ENCODE peak calls at places on chromosomes 11 and 22, in nine cellular contexts. One of them, this sample, is unnamed.
A peak's percentile ranks its signal among the peaks of the same experiment; 100 is the strongest.

GRCh38 chr22:24728790-24729637 is 45.5 kb downstream of the PIWIL3 start:
- DNase-seq in upper lobe of right lung: no peak
- DNase-seq in psoas muscle: no peak
- DNase-seq in kidney epithelial cell: no peak
- DNase-seq in IMR-90: peak; percentile 74
- DNase-seq in NB4: peak; percentile 75
- DNase-seq in AG10803: no peak
- DNase-seq in brain microvascular endothelial cell: peak; percentile 70
- DNase-seq in pancreas: no peak
- DNase-seq in this sample: peak; percentile 7

GRCh38 chr11:95577716-95578460 is 211.7 kb downstream of the FAM76B start:
- DNase-seq in AG10803: peak; percentile 70
- DNase-seq in brain microvascular endothelial cell: peak; percentile 79
- DNase-seq in upper lobe of right lung: no peak
- DNase-seq in pancreas: no peak
- DNase-seq in IMR-90: peak; percentile 83
- DNase-seq in psoas muscle: no peak
- DNase-seq in NB4: peak; percentile 34
- DNase-seq in kidney epithelial cell: peak; percentile 63
- DNase-seq in this sample: peak; percentile 91

GRCh38 chr11:57424802-57425564 is 1.9 kb downstream of the SLC43A3 start:
- DNase-seq in psoas muscle: peak; percentile 80
- DNase-seq in pancreas: no peak
- DNase-seq in upper lobe of right lung: peak; percentile 82
- DNase-seq in AG10803: peak; percentile 85
- DNase-seq in IMR-90: peak; percentile 95
- DNase-seq in kidney epithelial cell: peak; percentile 91
- DNase-seq in brain microvascular endothelial cell: peak; percentile 87
- DNase-seq in NB4: peak; percentile 99
- DNase-seq in this sample: peak; percentile 84

GRCh38 chr11:12868315-12869073 is 140.6 kb upstream of the RASSF10 start:
- DNase-seq in pancreas: no peak
- DNase-seq in brain microvascular endothelial cell: no peak
- DNase-seq in psoas muscle: no peak
- DNase-seq in kidney epithelial cell: no peak
- DNase-seq in IMR-90: peak; percentile 27
- DNase-seq in upper lobe of right lung: no peak
- DNase-seq in NB4: no peak
- DNase-seq in AG10803: no peak
- DNase-seq in this sample: no peak

GRCh38 chr22:36790648-36791047 is 14.7 kb upstream of the IFT27 start:
- DNase-seq in pancreas: no peak
- DNase-seq in psoas muscle: no peak
- DNase-seq in brain microvascular endothelial cell: no peak
- DNase-seq in IMR-90: no peak
- DNase-seq in upper lobe of right lung: no peak
- DNase-seq in kidney epithelial cell: no peak
- DNase-seq in NB4: no peak
- DNase-seq in AG10803: no peak
- DNase-seq in this sample: no peak

GRCh38 chr11:82631722-82632630 is 101.7 kb downstream of the FAM181B start:
- DNase-seq in NB4: no peak
- DNase-seq in IMR-90: peak; percentile 2
- DNase-seq in upper lobe of right lung: no peak
- DNase-seq in psoas muscle: no peak
- DNase-seq in AG10803: no peak
- DNase-seq in brain microvascular endothelial cell: no peak
- DNase-seq in pancreas: no peak
- DNase-seq in kidney epithelial cell: peak; percentile 19
- DNase-seq in this sample: no peak

GRCh38 chr11:33772300-33772699 is 2.0 kb downstream of the FBXO3 start:
- DNase-seq in brain microvascular endothelial cell: no peak
- DNase-seq in AG10803: no peak
- DNase-seq in upper lobe of right lung: no peak
- DNase-seq in NB4: no peak
- DNase-seq in psoas muscle: no peak
- DNase-seq in kidney epithelial cell: no peak
- DNase-seq in IMR-90: peak; percentile 23
- DNase-seq in pancreas: no peak
- DNase-seq in this sample: no peak

GRCh38 chr11:34345012-34345804 is 12.6 kb downstream of the ABTB2 start:
- DNase-seq in IMR-90: peak; percentile 66
- DNase-seq in NB4: peak; percentile 70
- DNase-seq in brain microvascular endothelial cell: peak; percentile 77
- DNase-seq in AG10803: peak; percentile 97
- DNase-seq in psoas muscle: peak; percentile 49
- DNase-seq in pancreas: peak; percentile 60
- DNase-seq in kidney epithelial cell: peak; percentile 92
- DNase-seq in upper lobe of right lung: no peak
- DNase-seq in this sample: peak; percentile 73

GRCh38 chr11:119783466-119784400 is 54.7 kb upstream of the NECTIN1 start:
- DNase-seq in upper lobe of right lung: no peak
- DNase-seq in NB4: peak; percentile 17
- DNase-seq in pancreas: no peak
- DNase-seq in AG10803: peak; percentile 24
- DNase-seq in brain microvascular endothelial cell: peak; percentile 13
- DNase-seq in psoas muscle: no peak
- DNase-seq in kidney epithelial cell: no peak
- DNase-seq in IMR-90: no peak
- DNase-seq in this sample: peak; percentile 39

GRCh38 chr22:33656808-33657628 is 263.3 kb downstream of the LARGE1 start:
- DNase-seq in NB4: no peak
- DNase-seq in psoas muscle: no peak
- DNase-seq in brain microvascular endothelial cell: no peak
- DNase-seq in IMR-90: no peak
- DNase-seq in kidney epithelial cell: no peak
- DNase-seq in upper lobe of right lung: no peak
- DNase-seq in AG10803: peak; percentile 38
- DNase-seq in pancreas: no peak
- DNase-seq in this sample: no peak

GRCh38 chr11:98155696-98156095 is 865.1 kb upstream of the CNTN5 start:
- DNase-seq in upper lobe of right lung: no peak
- DNase-seq in brain microvascular endothelial cell: peak; percentile 11
- DNase-seq in psoas muscle: no peak
- DNase-seq in IMR-90: no peak
- DNase-seq in pancreas: no peak
- DNase-seq in NB4: no peak
- DNase-seq in AG10803: no peak
- DNase-seq in kidney epithelial cell: no peak
- DNase-seq in this sample: no peak

GRCh38 chr11:1303196-1303821 is 6.1 kb downstream of the TOLLIP start:
- DNase-seq in pancreas: peak; percentile 76
- DNase-seq in brain microvascular endothelial cell: no peak
- DNase-seq in IMR-90: no peak
- DNase-seq in psoas muscle: no peak
- DNase-seq in kidney epithelial cell: no peak
- DNase-seq in NB4: peak; percentile 22
- DNase-seq in AG10803: no peak
- DNase-seq in upper lobe of right lung: peak; percentile 68
- DNase-seq in this sample: no peak

GRCh38 chr11:76215946-76216345 is 9.6 kb upstream of the WNT11 start:
- DNase-seq in brain microvascular endothelial cell: peak; percentile 57
- DNase-seq in NB4: no peak
- DNase-seq in psoas muscle: peak; percentile 18
- DNase-seq in AG10803: peak; percentile 71
- DNase-seq in IMR-90: peak; percentile 65
- DNase-seq in upper lobe of right lung: no peak
- DNase-seq in kidney epithelial cell: no peak
- DNase-seq in pancreas: no peak
- DNase-seq in this sample: peak; percentile 51

GRCh38 chr22:43867839-43868652 is 5.7 kb upstream of the SULT4A1 start:
- DNase-seq in pancreas: no peak
- DNase-seq in upper lobe of right lung: peak; percentile 81
- DNase-seq in psoas muscle: peak; percentile 59
- DNase-seq in NB4: peak; percentile 61
- DNase-seq in IMR-90: peak; percentile 73
- DNase-seq in brain microvascular endothelial cell: peak; percentile 41
- DNase-seq in kidney epithelial cell: peak; percentile 18
- DNase-seq in AG10803: peak; percentile 50
- DNase-seq in this sample: peak; percentile 79

GRCh38 chr22:25134028-25134427 is 65.6 kb upstream of the CRYBB3 start:
- DNase-seq in upper lobe of right lung: no peak
- DNase-seq in AG10803: no peak
- DNase-seq in brain microvascular endothelial cell: no peak
- DNase-seq in pancreas: no peak
- DNase-seq in kidney epithelial cell: no peak
- DNase-seq in psoas muscle: no peak
- DNase-seq in NB4: no peak
- DNase-seq in IMR-90: no peak
- DNase-seq in this sample: no peak

GRCh38 chr22:46775789-46776485 is 13.5 kb downstream of the TBC1D22A start:
- DNase-seq in AG10803: no peak
- DNase-seq in kidney epithelial cell: no peak
- DNase-seq in psoas muscle: no peak
- DNase-seq in brain microvascular endothelial cell: no peak
- DNase-seq in upper lobe of right lung: no peak
- DNase-seq in NB4: no peak
- DNase-seq in pancreas: no peak
- DNase-seq in IMR-90: no peak
- DNase-seq in this sample: no peak
- H3K4me3 ChIP-seq in AG10803: no peak overlapping the region
- H3K4me3 ChIP-seq in kidney epithelial cell: no peak overlapping the region
- H3K4me3 ChIP-seq in psoas muscle: no peak overlapping the region
- H3K4me3 ChIP-seq in brain microvascular endothelial cell: no peak overlapping the region
- H3K4me3 ChIP-seq in upper lobe of right lung: no peak overlapping the region
- H3K4me3 ChIP-seq in NB4: no peak overlapping the region
- H3K4me3 ChIP-seq in pancreas: no peak overlapping the region
- H3K4me3 ChIP-seq in IMR-90: no peak overlapping the region
- H3K4me3 ChIP-seq in this sample: no peak overlapping the region

DNA sequence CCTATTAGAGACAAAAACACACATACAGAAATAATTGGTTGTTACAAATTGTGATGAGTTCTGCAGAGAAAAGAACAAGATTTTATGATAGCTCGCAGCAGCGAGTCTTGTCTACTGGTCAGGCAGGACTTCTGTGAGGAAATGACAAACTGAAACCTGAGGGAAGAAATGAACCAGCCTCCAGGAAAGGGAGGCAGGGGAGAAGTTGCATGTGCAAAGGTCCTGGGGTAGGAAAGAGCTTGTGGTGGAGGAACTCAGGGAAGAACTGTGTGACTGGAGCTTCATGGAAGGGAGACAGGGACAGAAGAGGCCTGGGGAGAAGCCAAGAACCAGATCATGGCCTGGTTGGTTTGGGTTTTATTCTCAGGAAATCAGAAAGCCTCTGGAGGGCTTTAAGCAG is 9.2 kb upstream of the RAB1B start:
- DNase-seq in kidney epithelial cell: no peak
- DNase-seq in NB4: no peak
- DNase-seq in IMR-90: no peak
- DNase-seq in upper lobe of right lung: no peak
- DNase-seq in brain microvascular endothelial cell: no peak
- DNase-seq in AG10803: no peak
- DNase-seq in pancreas: no peak
- DNase-seq in psoas muscle: no peak
- DNase-seq in this sample: no peak
- H3K4me3 ChIP-seq in kidney epithelial cell: no peak overlapping the region
- H3K4me3 ChIP-seq in NB4: no peak overlapping the region
- H3K4me3 ChIP-seq in IMR-90: no peak overlapping the region
- H3K4me3 ChIP-seq in upper lobe of right lung: no peak overlapping the region
- H3K4me3 ChIP-seq in brain microvascular endothelial cell: no peak overlapping the region
- H3K4me3 ChIP-seq in AG10803: no peak overlapping the region
- H3K4me3 ChIP-seq in pancreas: no peak overlapping the region
- H3K4me3 ChIP-seq in psoas muscle: peak overlapping the region; percentile 95
- H3K4me3 ChIP-seq in this sample: no peak overlapping the region

GRCh38 chr11:131253142-131253884 is 117.1 kb upstream of the NTM start:
- DNase-seq in IMR-90: no peak
- DNase-seq in upper lobe of right lung: no peak
- DNase-seq in brain microvascular endothelial cell: no peak
- DNase-seq in psoas muscle: no peak
- DNase-seq in kidney epithelial cell: no peak
- DNase-seq in pancreas: no peak
- DNase-seq in AG10803: no peak
- DNase-seq in NB4: no peak
- DNase-seq in this sample: no peak

GRCh38 chr11:131248588-131248987 is 121.8 kb upstream of the NTM start:
- DNase-seq in IMR-90: no peak
- DNase-seq in AG10803: no peak
- DNase-seq in kidney epithelial cell: no peak
- DNase-seq in psoas muscle: no peak
- DNase-seq in NB4: no peak
- DNase-seq in upper lobe of right lung: no peak
- DNase-seq in brain microvascular endothelial cell: no peak
- DNase-seq in pancreas: no peak
- DNase-seq in this sample: no peak

GRCh38 chr11:131253885-131254204 is 116.6 kb upstream of the NTM start:
- DNase-seq in psoas muscle: no peak
- DNase-seq in upper lobe of right lung: no peak
- DNase-seq in brain microvascular endothelial cell: no peak
- DNase-seq in kidney epithelial cell: no peak
- DNase-seq in pancreas: no peak
- DNase-seq in NB4: no peak
- DNase-seq in IMR-90: peak; percentile 10
- DNase-seq in AG10803: no peak
- DNase-seq in this sample: no peak

DNA sequence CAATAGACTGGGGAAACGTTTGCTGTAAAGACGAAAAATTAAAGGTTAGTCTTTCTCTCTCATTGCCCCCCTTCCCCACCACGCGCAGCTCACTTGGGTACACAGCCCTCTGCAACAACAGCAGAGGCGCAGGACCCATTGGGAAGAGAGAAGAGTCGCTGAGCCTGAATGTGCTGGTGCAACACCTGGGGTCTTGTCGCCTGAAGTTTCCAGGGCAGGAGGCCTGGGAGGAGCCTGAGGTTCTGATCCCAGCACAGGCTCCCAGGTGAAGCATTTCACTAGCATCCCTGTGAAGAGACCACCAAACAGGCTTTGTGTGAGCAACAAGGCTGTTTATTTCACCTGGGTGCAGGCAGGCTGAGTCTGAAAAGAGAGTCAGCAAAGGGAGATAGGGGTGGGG is 116.2 kb upstream of the NTM start:
- DNase-seq in NB4: no peak
- DNase-seq in kidney epithelial cell: no peak
- DNase-seq in IMR-90: no peak
- DNase-seq in AG10803: no peak
- DNase-seq in upper lobe of right lung: no peak
- DNase-seq in brain microvascular endothelial cell: no peak
- DNase-seq in pancreas: no peak
- DNase-seq in psoas muscle: no peak
- DNase-seq in this sample: no peak
- H3K4me3 ChIP-seq in NB4: no peak overlapping the region
- H3K4me3 ChIP-seq in kidney epithelial cell: no peak overlapping the region
- H3K4me3 ChIP-seq in IMR-90: no peak overlapping the region
- H3K4me3 ChIP-seq in AG10803: no peak overlapping the region
- H3K4me3 ChIP-seq in upper lobe of right lung: no peak overlapping the region
- H3K4me3 ChIP-seq in brain microvascular endothelial cell: no peak overlapping the region
- H3K4me3 ChIP-seq in pancreas: no peak overlapping the region
- H3K4me3 ChIP-seq in psoas muscle: no peak overlapping the region
- H3K4me3 ChIP-seq in this sample: no peak overlapping the region

DNA sequence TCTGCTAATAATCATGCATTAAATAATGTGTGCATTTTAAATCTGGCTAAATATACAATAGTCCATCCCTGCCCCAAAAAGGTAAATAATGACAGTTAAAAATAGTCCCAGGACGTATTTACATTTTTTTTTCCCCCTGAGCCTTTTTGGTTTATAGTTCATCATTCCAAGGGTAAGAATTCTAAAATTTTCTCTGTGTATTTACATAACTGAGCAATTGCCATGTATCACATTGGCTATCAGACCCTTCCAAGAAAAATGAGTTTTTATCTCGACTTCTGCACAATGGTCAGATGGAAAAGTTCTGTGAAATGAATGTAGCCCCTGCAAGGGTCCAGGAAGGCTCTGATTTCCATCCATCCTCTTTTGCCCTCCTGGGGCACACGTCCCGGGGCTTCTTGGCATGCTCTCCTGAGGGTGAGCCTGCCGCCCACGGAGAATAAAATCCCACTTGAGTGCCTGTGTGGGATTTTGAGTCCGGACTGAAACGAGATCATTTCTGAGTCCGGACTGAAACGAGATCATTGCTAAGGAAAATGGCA is 94.1 kb upstream of the ANO1 start:
- DNase-seq in AG10803: no peak
- DNase-seq in kidney epithelial cell: no peak
- DNase-seq in NB4: no peak
- DNase-seq in IMR-90: peak; percentile 37
- DNase-seq in pancreas: no peak
- DNase-seq in brain microvascular endothelial cell: no peak
- DNase-seq in psoas muscle: no peak
- DNase-seq in upper lobe of right lung: no peak
- DNase-seq in this sample: no peak
- H3K4me3 ChIP-seq in AG10803: no peak overlapping the region
- H3K4me3 ChIP-seq in kidney epithelial cell: no peak overlapping the region
- H3K4me3 ChIP-seq in NB4: no peak overlapping the region
- H3K4me3 ChIP-seq in IMR-90: no peak overlapping the region
- H3K4me3 ChIP-seq in pancreas: no peak overlapping the region
- H3K4me3 ChIP-seq in brain microvascular endothelial cell: no peak overlapping the region
- H3K4me3 ChIP-seq in psoas muscle: no peak overlapping the region
- H3K4me3 ChIP-seq in upper lobe of right lung: no peak overlapping the region
- H3K4me3 ChIP-seq in this sample: no peak overlapping the region

This sample was measured in foreskin fibroblast.